ENCODE peak calls at places on chromosomes 7 and 10, in six cellular contexts. X is COR-L47, B is iris pigment epithelial cell, P is cardiac muscle cell, Z is MM.1S, E is BJ. N is an unnamed sample.

GRCh38 chr7:142832452-142832851 is 22.4 kb upstream of the EPHB6 start:
- DNase-seq in X (no peak), B (no peak), P (no peak), Z (no peak), E (no peak), N (no peak)

GRCh38 chr7:139776486-139777303 is 1.1 kb downstream of the HIPK2 start:
- DNase-seq in X (no peak), B (peak), P (peak), Z (peak), E (no peak), N (peak)

GRCh38 chr7:150406565-150407421 is 27.7 kb downstream of the ZNF775 start:
- DNase-seq in X (no peak), B (peak), P (no peak), Z (peak), E (no peak), N (peak)

GRCh38 chr10:125276137-125276536 is 115.8 kb upstream of the CTBP2 start:
- DNase-seq in X (no peak), B (no peak), P (no peak), Z (no peak), E (no peak), N (no peak)

GRCh38 chr7:6423942-6424701 is 23.6 kb downstream of the DAGLB start:
- DNase-seq in X (no peak), B (no peak), P (no peak), Z (no peak), E (no peak), N (peak)

GRCh38 chr7:859368-860030 is 16.9 kb upstream of the GET4 start:
- DNase-seq in X (no peak), B (no peak), P (no peak), Z (no peak), E (no peak), N (no peak)

GRCh38 chr10:113061054-113061430 is 111.0 kb downstream of the TCF7L2 start:
- DNase-seq in X (no peak), B (no peak), P (no peak), Z (no peak), E (no peak), N (no peak)

GRCh38 chr10:35643151-35643975 is 1.3 kb upstream of the FZD8 start:
- DNase-seq in X (peak), B (peak), P (peak), Z (peak), E (no peak), N (peak)

GRCh38 chr7:65746398-65746669 is 126.5 kb upstream of the VKORC1L1 start:
- DNase-seq in X (no peak), B (peak), P (no peak), Z (no peak), E (no peak), N (peak)

GRCh38 chr7:105202561-105203130 is 186.1 kb downstream of the SRPK2 start:
- DNase-seq in X (peak), B (peak), P (no peak), Z (no peak), E (no peak), N (no peak)

GRCh38 chr7:16634292-16634738 is 11.2 kb downstream of the ANKMY2 start:
- DNase-seq in X (no peak), B (no peak), P (no peak), Z (no peak), E (no peak), N (no peak)

N was measured in osteoblast.